ENCODE peak calls at places on chromosomes 2 and 18, in four cellular contexts. U is heart right ventricle, G is NB4, B is uterus. Y is an unnamed sample.

GRCh38 chr2:104429978-104430740 is 423.8 kb upstream of the POU3F3 start:
- DNase-seq in U (no peak), G (no peak), B (no peak), Y (no peak)

GRCh38 chr2:234291765-234292204 is 205.1 kb downstream of the ARL4C start:
- DNase-seq in U (peak; percentile 62), G (peak; percentile 80), B (no peak), Y (no peak)

GRCh38 chr18:22466608-22467390 is 49.1 kb upstream of the CTAGE1 start:
- DNase-seq in U (peak; percentile 56), G (no peak), B (no peak), Y (peak; percentile 94)

GRCh38 chr18:10490401-10491289 is 35.2 kb upstream of the NAPG start:
- DNase-seq in U (peak; percentile 19), G (peak; percentile 81), B (no peak), Y (no peak)

GRCh38 chr2:159615187-159615935 is 987 bp downstream of the BAZ2B start:
- DNase-seq in U (peak; percentile 95), G (peak; percentile 94), B (peak; percentile 87), Y (peak; percentile 92)

GRCh38 chr2:100417745-100418090 is 250 bp upstream of the CHST10 start:
- DNase-seq in U (no peak), G (no peak), B (no peak), Y (no peak)

GRCh38 chr2:220034356-220035121 is 407.1 kb downstream of the SLC4A3 start:
- DNase-seq in U (no peak), G (no peak), B (no peak), Y (peak; percentile 36)

GRCh38 chr2:43312751-43313641 is 86.6 kb upstream of the ZFP36L2 start:
- DNase-seq in U (no peak), G (no peak), B (no peak), Y (no peak)

GRCh38 chr18:13223341-13224148 is 5.0 kb downstream of the LDLRAD4 start:
- DNase-seq in U (peak; percentile 74), G (no peak), B (no peak), Y (no peak)

GRCh38 chr2:240586919-240587800 is 626 bp downstream of the CAPN10 start:
- DNase-seq in U (no peak), G (peak; percentile 65), B (no peak), Y (peak; percentile 54)

GRCh38 chr2:46559257-46559656 is 79.9 kb downstream of the TMEM247 start:
- DNase-seq in U (no peak), G (peak; percentile 17), B (no peak), Y (no peak)

GRCh38 chr18:36104749-36105148 is 24.4 kb downstream of the SLC39A6 start:
- DNase-seq in U (no peak), G (no peak), B (no peak), Y (no peak)

GRCh38 chr2:159137511-159138101 is 148.9 kb downstream of the WDSUB1 start:
- DNase-seq in U (peak; percentile 44), G (no peak), B (no peak), Y (peak; percentile 34)

GRCh38 chr2:190023860-190024259 is 38.7 kb downstream of the MSTN start:
- DNase-seq in U (no peak), G (peak; percentile 71), B (no peak), Y (peak; percentile 77)

GRCh38 chr2:183898641-183899040 is 699.7 kb upstream of the ZNF804A start:
- DNase-seq in U (no peak), G (no peak), B (no peak), Y (peak; percentile 16)

GRCh38 chr2:44663471-44664073 is 277.9 kb upstream of the SIX3 start:
- DNase-seq in U (no peak), G (no peak), B (no peak), Y (no peak)

GRCh38 chr2:212912445-212913103 is 238.8 kb downstream of the IKZF2 start:
- DNase-seq in U (no peak), G (no peak), B (no peak), Y (peak; percentile 97)

GRCh38 chr18:5582054-5582453 is 38.3 kb upstream of the EPB41L3 start:
- DNase-seq in U (no peak), G (no peak), B (no peak), Y (no peak)

GRCh38 chr2:105102963-105103421 is 65.1 kb downstream of the MRPS9 start:
- DNase-seq in U (no peak), G (no peak), B (no peak), Y (peak; percentile 77)

GRCh38 chr18:57141208-57142129 is 5.4 kb upstream of the BOD1L2 start:
- DNase-seq in U (no peak), G (no peak), B (no peak), Y (peak; percentile 59)

GRCh38 chr18:26804474-26804873 is 61.0 kb downstream of the AQP4 start:
- DNase-seq in U (no peak), G (peak; percentile 15), B (no peak), Y (no peak)

GRCh38 chr2:222915092-222915957 is 54.5 kb downstream of the ACSL3 start:
- DNase-seq in U (no peak), G (peak; percentile 31), B (no peak), Y (peak; percentile 27)

GRCh38 chr2:121825003-121825950 is 69.8 kb downstream of the TSN start:
- DNase-seq in U (no peak), G (no peak), B (no peak), Y (no peak)

GRCh38 chr18:79856119-79857080 is 58.7 kb downstream of the KCNG2 start:
- DNase-seq in U (no peak), G (peak; percentile 65), B (no peak), Y (no peak)

GRCh38 chr2:138615257-138615656 is 113.7 kb downstream of the SPOPL start:
- DNase-seq in U (no peak), G (no peak), B (no peak), Y (peak; percentile 92)

GRCh38 chr18:36624451-36625167 is 204.2 kb downstream of the TPGS2 start:
- DNase-seq in U (peak; percentile 32), G (no peak), B (no peak), Y (no peak)

GRCh38 chr2:46547223-46548102 is 68.1 kb downstream of the TMEM247 start:
- DNase-seq in U (peak; percentile 56), G (peak; percentile 36), B (no peak), Y (no peak)

DNA sequence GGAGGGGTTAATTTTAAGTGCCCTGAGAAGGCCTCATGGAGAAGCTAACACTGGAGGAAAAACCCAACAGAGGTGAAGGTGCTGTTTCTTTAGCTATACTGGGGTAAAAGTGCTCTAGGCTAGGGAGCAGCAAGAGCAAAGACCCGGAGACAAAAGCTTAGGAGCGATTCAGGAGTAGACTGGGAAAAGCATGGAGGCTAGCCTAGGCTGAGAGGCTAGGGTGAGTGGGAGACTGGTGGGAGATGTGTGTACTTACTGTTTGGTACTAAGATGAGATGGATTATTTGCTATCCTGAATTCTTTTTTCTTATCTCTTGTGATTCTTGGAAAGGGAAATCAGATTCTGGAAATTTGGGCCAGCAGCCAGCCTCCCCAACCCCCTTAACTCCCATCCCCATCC is 2.0 kb downstream of the GIGYF2 start:
- DNase-seq in U (no peak), G (no peak), B (no peak), Y (no peak)
- H3K4me3 ChIP-seq in U (peak overlapping the region; percentile 99), G (peak overlapping the region; percentile 97), B (no peak overlapping the region), Y (peak overlapping the region; percentile 86)

DNA sequence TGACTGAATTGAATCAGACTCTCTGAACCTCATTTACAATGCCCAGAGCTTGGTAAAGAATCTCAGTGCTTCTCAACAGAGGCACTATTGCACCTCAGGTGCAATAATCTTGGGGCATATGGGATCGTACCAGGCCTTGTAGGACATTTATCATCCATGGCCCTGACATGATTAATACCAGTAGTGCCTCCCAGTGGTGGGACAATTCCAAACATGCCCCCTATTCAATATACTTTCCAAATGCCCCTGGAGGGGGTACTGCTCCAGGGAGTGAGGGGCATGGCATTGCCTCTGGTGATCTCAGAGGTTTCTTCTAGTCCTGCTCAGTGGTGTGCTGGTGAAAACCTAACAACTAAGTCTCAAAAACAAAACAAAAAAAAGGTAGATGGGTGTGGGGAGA is 174.9 kb upstream of the SMAD2 start:
- DNase-seq in U (no peak), G (no peak), B (no peak), Y (peak; percentile 20)
- TF ChIP-seq CTCF in U (no peak), G (peak; percentile 7), B (no peak), Y (no peak)

GRCh38 chr2:38527338-38528007 is 75.3 kb downstream of the HNRNPLL start:
- DNase-seq in U (no peak), G (no peak), B (no peak), Y (no peak)

GRCh38 chr2:38529208-38529607 is 73.5 kb downstream of the HNRNPLL start:
- DNase-seq in U (no peak), G (no peak), B (no peak), Y (no peak)

GRCh38 chr2:38526195-38526594 is 76.5 kb downstream of the HNRNPLL start:
- DNase-seq in U (no peak), G (no peak), B (no peak), Y (no peak)

GRCh38 chr2:38524580-38524979 is 78.1 kb downstream of the HNRNPLL start:
- DNase-seq in U (no peak), G (no peak), B (no peak), Y (no peak)

DNA sequence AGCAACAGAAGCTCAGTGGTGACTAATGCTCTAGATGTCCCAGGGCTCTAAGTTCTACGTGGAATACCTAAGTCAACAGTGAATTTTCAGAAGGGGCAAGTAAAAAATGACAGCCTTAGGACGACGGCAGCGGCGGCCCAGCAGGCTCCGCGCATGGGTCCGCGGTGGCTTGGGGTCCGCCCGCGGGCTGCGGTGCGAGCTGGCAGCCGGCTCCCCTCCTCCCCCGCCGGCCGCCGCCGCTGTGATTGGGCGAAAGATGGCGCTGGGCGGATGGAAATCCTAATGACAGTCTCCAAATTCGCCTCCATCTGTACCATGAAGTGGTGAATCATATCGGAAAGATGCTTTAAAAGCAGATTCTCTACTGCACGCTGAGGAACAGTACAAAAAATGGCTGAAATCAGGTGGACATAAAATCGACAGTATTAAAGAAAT is 74.7 kb downstream of the HNRNPLL start:
- DNase-seq in U (peak; percentile 33), G (peak; percentile 89), B (peak; percentile 64), Y (peak; percentile 42)
- H3K4me3 ChIP-seq in U (peak overlapping the region; percentile 55), G (peak overlapping the region; percentile 30), B (peak overlapping the region; percentile 39), Y (peak overlapping the region; percentile 20)

GRCh38 chr18:49725809-49726514 is 87.4 kb downstream of the ACAA2 start:
- DNase-seq in U (peak; percentile 55), G (peak; percentile 9), B (peak; percentile 69), Y (peak; percentile 64)
- TF ChIP-seq CTCF in U (no peak), G (no peak), B (no peak), Y (no peak)

DNA sequence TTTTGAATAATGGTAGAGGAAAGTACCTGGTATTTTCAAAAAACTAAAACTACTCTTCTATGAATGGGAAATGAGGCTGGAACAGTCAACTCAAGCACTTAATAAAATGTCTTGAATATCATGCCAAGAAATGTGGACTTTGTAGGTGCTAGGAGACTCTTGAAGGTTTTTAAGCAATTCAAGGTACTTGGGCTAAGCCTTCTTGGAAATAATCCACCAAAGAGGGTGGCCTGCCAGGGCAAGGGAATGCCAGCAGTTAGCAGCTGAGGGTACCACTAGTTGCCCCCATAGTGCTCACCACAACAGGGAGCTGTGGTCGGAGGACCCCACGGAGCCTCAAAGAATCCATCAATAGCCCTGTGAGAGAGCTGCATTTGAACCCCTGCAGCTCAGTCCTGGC is 14.6 kb upstream of the ACYP2 start:
- DNase-seq in U (no peak), G (no peak), B (no peak), Y (no peak)
- H3K4me3 ChIP-seq in U (no peak overlapping the region), G (no peak overlapping the region), B (no peak overlapping the region), Y (no peak overlapping the region)